ENCODE peak calls at places on chromosomes 7 and 10, in six cellular contexts. One of them, this sample, is unnamed.

GRCh38 chr7:18590259-18590658 is 94.7 kb downstream of the HDAC9 start:
- DNase-seq in K562: no peak
- DNase-seq in adrenal gland: no peak
- DNase-seq in activated T-cell treated with anti-CD3 and anti-CD28 coated beads, Interleukin-2, amount 50 U/mL, for 24 hours: no peak
- DNase-seq in KBM-7: peak
- DNase-seq in HFF-Myc: no peak
- DNase-seq in this sample: peak

GRCh38 chr10:124429576-124429975 is 10.9 kb upstream of the OAT start:
- DNase-seq in HFF-Myc: no peak
- DNase-seq in KBM-7: no peak
- DNase-seq in K562: no peak
- DNase-seq in activated T-cell treated with anti-CD3 and anti-CD28 coated beads, Interleukin-2, amount 50 U/mL, for 24 hours: no peak
- DNase-seq in adrenal gland: no peak
- DNase-seq in this sample: no peak

GRCh38 chr10:11682896-11683295 is 59.3 kb upstream of the ECHDC3 start:
- DNase-seq in activated T-cell treated with anti-CD3 and anti-CD28 coated beads, Interleukin-2, amount 50 U/mL, for 24 hours: no peak
- DNase-seq in HFF-Myc: no peak
- DNase-seq in adrenal gland: no peak
- DNase-seq in KBM-7: no peak
- DNase-seq in K562: no peak
- DNase-seq in this sample: no peak

GRCh38 chr10:71548494-71548846 is 151.8 kb downstream of the CDH23 start:
- DNase-seq in adrenal gland: no peak
- DNase-seq in KBM-7: peak
- DNase-seq in HFF-Myc: no peak
- DNase-seq in K562: peak
- DNase-seq in activated T-cell treated with anti-CD3 and anti-CD28 coated beads, Interleukin-2, amount 50 U/mL, for 24 hours: no peak
- DNase-seq in this sample: peak

GRCh38 chr10:21626457-21627161 is 92.6 kb downstream of the MLLT10 start:
- DNase-seq in KBM-7: no peak
- DNase-seq in HFF-Myc: no peak
- DNase-seq in adrenal gland: no peak
- DNase-seq in K562: no peak
- DNase-seq in activated T-cell treated with anti-CD3 and anti-CD28 coated beads, Interleukin-2, amount 50 U/mL, for 24 hours: no peak
- DNase-seq in this sample: no peak

GRCh38 chr10:48505394-48506112 is 99.3 kb downstream of the ARHGAP22 start:
- DNase-seq in K562: peak
- DNase-seq in activated T-cell treated with anti-CD3 and anti-CD28 coated beads, Interleukin-2, amount 50 U/mL, for 24 hours: no peak
- DNase-seq in KBM-7: peak
- DNase-seq in HFF-Myc: no peak
- DNase-seq in adrenal gland: peak
- DNase-seq in this sample: peak

GRCh38 chr7:155009570-155010157 is 6.7 kb upstream of the PAXIP1 start:
- DNase-seq in adrenal gland: no peak
- DNase-seq in KBM-7: peak
- DNase-seq in HFF-Myc: no peak
- DNase-seq in activated T-cell treated with anti-CD3 and anti-CD28 coated beads, Interleukin-2, amount 50 U/mL, for 24 hours: no peak
- DNase-seq in K562: peak
- DNase-seq in this sample: peak

GRCh38 chr7:48424731-48425130 is 253.5 kb downstream of the ABCA13 start:
- DNase-seq in KBM-7: peak
- DNase-seq in activated T-cell treated with anti-CD3 and anti-CD28 coated beads, Interleukin-2, amount 50 U/mL, for 24 hours: no peak
- DNase-seq in adrenal gland: no peak
- DNase-seq in HFF-Myc: no peak
- DNase-seq in K562: no peak
- DNase-seq in this sample: peak

GRCh38 chr10:112775347-112775746 is 174.7 kb upstream of the TCF7L2 start:
- DNase-seq in HFF-Myc: no peak
- DNase-seq in K562: no peak
- DNase-seq in activated T-cell treated with anti-CD3 and anti-CD28 coated beads, Interleukin-2, amount 50 U/mL, for 24 hours: no peak
- DNase-seq in adrenal gland: no peak
- DNase-seq in KBM-7: no peak
- DNase-seq in this sample: no peak

GRCh38 chr10:84224411-84225028 is 824 bp downstream of the LRIT2 start:
- DNase-seq in HFF-Myc: no peak
- DNase-seq in activated T-cell treated with anti-CD3 and anti-CD28 coated beads, Interleukin-2, amount 50 U/mL, for 24 hours: no peak
- DNase-seq in KBM-7: no peak
- DNase-seq in adrenal gland: no peak
- DNase-seq in K562: peak
- DNase-seq in this sample: peak

GRCh38 chr10:95254629-95255028 is 36.2 kb downstream of the PDLIM1 start:
- DNase-seq in K562: no peak
- DNase-seq in KBM-7: no peak
- DNase-seq in activated T-cell treated with anti-CD3 and anti-CD28 coated beads, Interleukin-2, amount 50 U/mL, for 24 hours: no peak
- DNase-seq in HFF-Myc: no peak
- DNase-seq in adrenal gland: peak
- DNase-seq in this sample: no peak

GRCh38 chr7:142865766-142866165 is 10.9 kb downstream of the EPHB6 start:
- DNase-seq in activated T-cell treated with anti-CD3 and anti-CD28 coated beads, Interleukin-2, amount 50 U/mL, for 24 hours: no peak
- DNase-seq in KBM-7: no peak
- DNase-seq in K562: no peak
- DNase-seq in adrenal gland: no peak
- DNase-seq in HFF-Myc: no peak
- DNase-seq in this sample: no peak

GRCh38 chr7:13908667-13909382 is 80.6 kb downstream of the ETV1 start:
- DNase-seq in HFF-Myc: no peak
- DNase-seq in activated T-cell treated with anti-CD3 and anti-CD28 coated beads, Interleukin-2, amount 50 U/mL, for 24 hours: no peak
- DNase-seq in KBM-7: peak
- DNase-seq in adrenal gland: no peak
- DNase-seq in K562: no peak
- DNase-seq in this sample: no peak

GRCh38 chr7:101882595-101883564 is 65.5 kb downstream of the CUX1 start:
- DNase-seq in K562: peak
- DNase-seq in HFF-Myc: peak
- DNase-seq in adrenal gland: peak
- DNase-seq in KBM-7: no peak
- DNase-seq in activated T-cell treated with anti-CD3 and anti-CD28 coated beads, Interleukin-2, amount 50 U/mL, for 24 hours: no peak
- DNase-seq in this sample: peak

GRCh38 chr10:9163699-9164098 is 1109.2 kb downstream of the GATA3 start:
- DNase-seq in K562: no peak
- DNase-seq in HFF-Myc: no peak
- DNase-seq in activated T-cell treated with anti-CD3 and anti-CD28 coated beads, Interleukin-2, amount 50 U/mL, for 24 hours: no peak
- DNase-seq in KBM-7: no peak
- DNase-seq in adrenal gland: no peak
- DNase-seq in this sample: no peak

GRCh38 chr10:119663866-119664698 is 12.9 kb downstream of the BAG3 start:
- DNase-seq in K562: no peak
- DNase-seq in adrenal gland: peak
- DNase-seq in activated T-cell treated with anti-CD3 and anti-CD28 coated beads, Interleukin-2, amount 50 U/mL, for 24 hours: no peak
- DNase-seq in HFF-Myc: no peak
- DNase-seq in KBM-7: no peak
- DNase-seq in this sample: peak

GRCh38 chr10:53166325-53166724 is 393.7 kb upstream of the MBL2 start:
- DNase-seq in activated T-cell treated with anti-CD3 and anti-CD28 coated beads, Interleukin-2, amount 50 U/mL, for 24 hours: no peak
- DNase-seq in adrenal gland: no peak
- DNase-seq in K562: no peak
- DNase-seq in HFF-Myc: no peak
- DNase-seq in KBM-7: no peak
- DNase-seq in this sample: no peak

GRCh38 chr7:134355925-134356324 is 39.2 kb upstream of the SLC35B4 start:
- DNase-seq in adrenal gland: no peak
- DNase-seq in KBM-7: no peak
- DNase-seq in K562: no peak
- DNase-seq in HFF-Myc: no peak
- DNase-seq in activated T-cell treated with anti-CD3 and anti-CD28 coated beads, Interleukin-2, amount 50 U/mL, for 24 hours: no peak
- DNase-seq in this sample: no peak

This sample was measured in OCI-M1.